ENCODE peak calls at places on chromosomes 6 and 20, in four cellular contexts. L is progenitor cell of endocrine pancreas; Y is activated T-cell treated with anti-CD3 and anti-CD28 coated beads, Interleukin-2, amount 50 U/mL, for 48 hours; O is naive thymus-derived CD8-positive, alpha-beta T cell. I is an unnamed sample.

GRCh38 chr6:135555550-135555949 is 58.0 kb upstream of the AHI1 start:
- DNase-seq in L (no peak), Y (no peak), O (no peak), I (no peak)

GRCh38 chr20:8449120-8449519 is 317.1 kb downstream of the PLCB1 start:
- DNase-seq in L (no peak), Y (no peak), O (no peak), I (peak; percentile 50)

GRCh38 chr6:158314737-158315136 is 2.5 kb downstream of the TULP4 start:
- DNase-seq in L (no peak), Y (no peak), O (no peak), I (no peak)

GRCh38 chr20:10667560-10668167 is 6.1 kb downstream of the JAG1 start:
- DNase-seq in L (no peak), Y (no peak), O (no peak), I (no peak)

GRCh38 chr6:134720353-134721094 is 229.4 kb downstream of the ALDH8A1 start:
- DNase-seq in L (no peak), Y (no peak), O (no peak), I (no peak)

GRCh38 chr6:132659082-132659481 is at the start of gene TAAR1:
- DNase-seq in L (no peak), Y (no peak), O (no peak), I (no peak)

GRCh38 chr6:41732601-41733348 is 2.6 kb downstream of the TFEB start:
- DNase-seq in L (no peak), Y (peak; percentile 63), O (peak; percentile 26), I (no peak)

GRCh38 chr6:6390849-6391602 is 70.6 kb upstream of the F13A1 start:
- DNase-seq in L (no peak), Y (no peak), O (no peak), I (no peak)

GRCh38 chr6:87065117-87065516 is 29.8 kb downstream of the CGA start:
- DNase-seq in L (no peak), Y (no peak), O (no peak), I (no peak)

GRCh38 chr6:79797105-79797504 is 150.2 kb downstream of the ELOVL4 start:
- DNase-seq in L (no peak), Y (no peak), O (no peak), I (no peak)

GRCh38 chr6:16148498-16148897 is 19.6 kb downstream of the MYLIP start:
- DNase-seq in L (no peak), Y (no peak), O (no peak), I (no peak)

GRCh38 chr6:106453756-106454367 is 93.3 kb downstream of the CRYBG1 start:
- DNase-seq in L (no peak), Y (no peak), O (no peak), I (no peak)

GRCh38 chr6:35080016-35080680 is 61.0 kb downstream of the TCP11 start:
- DNase-seq in L (no peak), Y (no peak), O (no peak), I (no peak)

GRCh38 chr6:111494951-111495350 is 11.9 kb upstream of the REV3L start:
- DNase-seq in L (no peak), Y (no peak), O (no peak), I (no peak)

GRCh38 chr6:85404497-85405174 is 45.2 kb upstream of the NT5E start:
- DNase-seq in L (no peak), Y (no peak), O (no peak), I (peak; percentile 98)

GRCh38 chr20:29452186-29452585 is 1805.3 kb upstream of the DEFB115 start:
- DNase-seq in L (no peak), Y (no peak), O (no peak), I (no peak)

GRCh38 chr20:50121858-50122271 is 8.9 kb upstream of the UBE2V1 start:
- DNase-seq in L (no peak), Y (no peak), O (no peak), I (no peak)

GRCh38 chr6:32370510-32370909 is 1.2 kb downstream of the TSBP1 start:
- DNase-seq in L (no peak), Y (no peak), O (no peak), I (no peak)

GRCh38 chr20:62802026-62802712 is 2.5 kb upstream of the OGFR start:
- DNase-seq in L (no peak), Y (no peak), O (no peak), I (no peak)